ENCODE peak calls at places on chromosomes 3 and 15, in nine cellular contexts. L, O, U, E, A, T, H, K and F are unnamed samples.

GRCh38 chr3:86563358-86563970 is 427.5 kb downstream of the VGLL3 start:
- DNase-seq in L (peak; percentile 84), O (no peak), U (peak; percentile 51), E (peak; percentile 52), A (no peak), T (peak; percentile 4), H (no peak), K (peak; percentile 2), F (no peak)

GRCh38 chr3:147409143-147410121 is at the start of gene ZIC1:
- DNase-seq in L (no peak), O (no peak), U (no peak), E (no peak), A (no peak), T (no peak), H (peak; percentile 86), K (no peak), F (no peak)

GRCh38 chr15:63260786-63261185 is 16.6 kb upstream of the APH1B start:
- DNase-seq in L (no peak), O (no peak), U (no peak), E (no peak), A (no peak), T (no peak), H (no peak), K (no peak), F (no peak)

GRCh38 chr3:52237659-52238172 is 1.2 kb downstream of the TWF2 start:
- DNase-seq in L (peak; percentile 80), O (peak; percentile 93), U (peak; percentile 85), E (peak; percentile 77), A (peak; percentile 87), T (peak; percentile 91), H (peak; percentile 81), K (peak; percentile 92), F (peak; percentile 86)

GRCh38 chr3:179495483-179495882 is 44.2 kb upstream of the GNB4 start:
- DNase-seq in L (no peak), O (no peak), U (no peak), E (no peak), A (no peak), T (no peak), H (no peak), K (no peak), F (no peak)

GRCh38 chr3:59411694-59412093 is 361.9 kb upstream of the CFAP20DC start:
- DNase-seq in L (no peak), O (no peak), U (no peak), E (no peak), A (no peak), T (no peak), H (no peak), K (no peak), F (no peak)

GRCh38 chr15:25543156-25543555 is 104.3 kb upstream of the UBE3A start:
- DNase-seq in L (peak; percentile 44), O (no peak), U (peak; percentile 65), E (no peak), A (no peak), T (no peak), H (no peak), K (no peak), F (no peak)

GRCh38 chr3:171850968-171851600 is 7.9 kb downstream of the TMEM212 start:
- DNase-seq in L (no peak), O (no peak), U (no peak), E (peak; percentile 35), A (no peak), T (no peak), H (no peak), K (no peak), F (no peak)

GRCh38 chr3:113063126-113063894 is 72.5 kb downstream of the GTPBP8 start:
- DNase-seq in L (no peak), O (no peak), U (no peak), E (no peak), A (no peak), T (peak; percentile 21), H (no peak), K (no peak), F (no peak)

GRCh38 chr3:70519913-70520659 is 207.6 kb upstream of the MDFIC2 start:
- DNase-seq in L (no peak), O (no peak), U (peak; percentile 16), E (no peak), A (no peak), T (no peak), H (peak; percentile 49), K (no peak), F (no peak)

GRCh38 chr15:40343512-40343911 is 2.8 kb upstream of the CCDC9B start:
- DNase-seq in L (peak; percentile 60), O (no peak), U (peak; percentile 90), E (peak; percentile 88), A (no peak), T (peak; percentile 86), H (peak; percentile 96), K (no peak), F (no peak)

GRCh38 chr15:28964098-28964497 is 78.3 kb downstream of the APBA2 start:
- DNase-seq in L (no peak), O (no peak), U (no peak), E (no peak), A (no peak), T (no peak), H (no peak), K (no peak), F (no peak)

GRCh38 chr3:55069950-55070349 is 142.1 kb upstream of the LRTM1 start:
- DNase-seq in L (peak; percentile 30), O (no peak), U (no peak), E (no peak), A (no peak), T (no peak), H (no peak), K (no peak), F (no peak)

GRCh38 chr15:59268199-59268979 is 61.7 kb downstream of the LDHAL6B start:
- DNase-seq in L (no peak), O (no peak), U (no peak), E (no peak), A (no peak), T (peak; percentile 46), H (no peak), K (no peak), F (no peak)

GRCh38 chr3:151168269-151169094 is 34.5 kb downstream of the GPR171 start:
- DNase-seq in L (peak; percentile 85), O (peak; percentile 79), U (peak; percentile 73), E (peak; percentile 76), A (peak; percentile 69), T (peak; percentile 63), H (peak; percentile 64), K (peak; percentile 59), F (peak; percentile 78)

GRCh38 chr3:15492847-15493360 is 28.6 kb downstream of the COLQ start:
- DNase-seq in L (no peak), O (no peak), U (no peak), E (no peak), A (no peak), T (no peak), H (no peak), K (no peak), F (no peak)

GRCh38 chr3:127819656-127820055 is 2.7 kb downstream of the MGLL start:
- DNase-seq in L (no peak), O (no peak), U (no peak), E (no peak), A (no peak), T (no peak), H (no peak), K (no peak), F (no peak)

GRCh38 chr3:128424508-128425069 is 42.1 kb downstream of the DNAJB8 start:
- DNase-seq in L (no peak), O (no peak), U (no peak), E (no peak), A (peak; percentile 14), T (no peak), H (no peak), K (no peak), F (no peak)

GRCh38 chr15:99343836-99344551 is 92.7 kb downstream of the LRRC28 start:
- DNase-seq in L (no peak), O (peak; percentile 25), U (peak; percentile 22), E (peak; percentile 42), A (no peak), T (no peak), H (no peak), K (no peak), F (peak; percentile 34)
- TF ChIP-seq CTCF in L (peak; percentile 7), O (peak; percentile 36), U (peak; percentile 60), E (peak; percentile 53), A (no peak), T (no peak), H (peak; percentile 45), K (peak; percentile 25), F (peak; percentile 68)

DNA sequence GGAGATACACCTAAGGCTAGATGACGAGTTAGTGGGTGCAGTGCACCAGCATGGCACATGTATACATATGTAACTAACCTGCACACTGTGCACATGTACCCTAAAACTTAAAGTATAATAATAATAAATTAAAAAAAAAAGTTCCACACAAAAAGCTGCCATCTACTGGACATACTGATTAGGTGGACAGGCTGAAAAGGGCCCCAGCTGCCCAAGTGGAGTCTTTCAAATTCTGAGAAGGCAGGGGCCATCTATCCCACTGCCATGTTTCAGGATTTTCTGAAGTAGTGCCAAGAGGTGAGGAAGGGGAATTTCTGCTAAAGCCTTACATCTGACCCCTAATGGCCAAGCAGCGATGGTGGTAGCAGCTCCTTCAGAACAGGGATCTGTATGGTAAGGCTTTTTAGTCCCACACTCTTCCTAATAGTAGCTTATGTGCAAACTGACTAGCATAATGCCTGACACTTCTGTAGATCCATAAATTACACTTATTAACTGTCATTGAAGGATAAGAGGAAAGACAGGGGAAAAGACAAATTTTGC is 7.7 kb downstream of the FSTL1 start:
- DNase-seq in L (no peak), O (no peak), U (no peak), E (no peak), A (no peak), T (no peak), H (no peak), K (peak; percentile 15), F (no peak)
- TF ChIP-seq CTCF in L (peak; percentile 42), O (no peak), U (peak; percentile 37), E (no peak), A (no peak), T (no peak), H (peak; percentile 66), K (peak; percentile 39), F (peak; percentile 35)

GRCh38 chr3:12838179-12838965 is 3.0 kb downstream of the RPL32 start:
- DNase-seq in L (no peak), O (no peak), U (peak; percentile 58), E (no peak), A (no peak), T (no peak), H (no peak), K (no peak), F (no peak)
- TF ChIP-seq CTCF in L (no peak), O (no peak), U (no peak), E (no peak), A (no peak), T (no peak), H (no peak), K (no peak), F (no peak)

GRCh38 chr3:43921056-43921455 is 230.3 kb downstream of the ABHD5 start:
- DNase-seq in L (no peak), O (no peak), U (no peak), E (no peak), A (no peak), T (no peak), H (peak; percentile 7), K (no peak), F (no peak)

GRCh38 chr3:43922374-43922773 is 231.6 kb downstream of the ABHD5 start:
- DNase-seq in L (no peak), O (no peak), U (no peak), E (no peak), A (no peak), T (no peak), H (no peak), K (no peak), F (no peak)

GRCh38 chr3:43923101-43923979 is 232.6 kb downstream of the ABHD5 start:
- DNase-seq in L (no peak), O (no peak), U (no peak), E (no peak), A (peak; percentile 35), T (no peak), H (no peak), K (no peak), F (no peak)

GRCh38 chr3:43926073-43926472 is 235.3 kb downstream of the ABHD5 start:
- DNase-seq in L (no peak), O (no peak), U (no peak), E (no peak), A (no peak), T (no peak), H (no peak), K (no peak), F (no peak)
- TF ChIP-seq CTCF in L (no peak), O (no peak), U (no peak), E (no peak), A (no peak), T (no peak), H (no peak), K (no peak), F (no peak)